ENCODE peak calls at places on chromosomes 3 and 15, in five cellular contexts. I is endothelial cell of umbilical vein, K is right cardiac atrium, J is tibial artery, G is right lobe of liver. B is an unnamed sample. For H3K9me3, the result is how much of the 10 kb centered on the place peaks cover.

GRCh38 chr15:25556136-25556535 is 117.3 kb upstream of the UBE3A start:
- DNase-seq in I (no peak), G (no peak), J (no peak), K (no peak), B (no peak)

GRCh38 chr15:93997071-93997658 is 234.2 kb upstream of the MCTP2 start:
- DNase-seq in G (no peak), K (no peak), J (no peak), I (peak), B (no peak)

GRCh38 chr3:157417247-157417646 is 19.4 kb upstream of the PTX3 start:
- DNase-seq in I (peak), G (no peak), J (no peak), K (no peak), B (no peak)

GRCh38 chr3:173336261-173336660 is 61.3 kb upstream of the NLGN1 start:
- DNase-seq in K (no peak), I (no peak), J (no peak), G (no peak), B (no peak)

GRCh38 chr3:37897763-37898162 is 36.1 kb downstream of the CTDSPL start:
- DNase-seq in J (no peak), G (no peak), I (no peak), K (no peak), B (no peak)

GRCh38 chr15:95346856-95347255 is 983.6 kb upstream of the NR2F2 start:
- DNase-seq in I (no peak), J (no peak), G (no peak), K (no peak), B (no peak)

GRCh38 chr3:76497636-76498035 is 542.3 kb upstream of the ROBO2 start:
- DNase-seq in G (no peak), K (no peak), J (no peak), I (no peak), B (no peak)

GRCh38 chr3:62558549-62559112 is 185.3 kb upstream of the FEZF2 start:
- DNase-seq in K (no peak), I (peak), J (no peak), G (no peak), B (no peak)

GRCh38 chr3:104992618-104993017 is 374.1 kb upstream of the ALCAM start:
- DNase-seq in J (no peak), K (no peak), I (no peak), G (no peak), B (no peak)

GRCh38 chr3:174099724-174100123 is 702.2 kb downstream of the NLGN1 start:
- DNase-seq in K (no peak), I (no peak), J (no peak), G (no peak), B (no peak)

GRCh38 chr15:62453979-62454378 is 288.9 kb upstream of the C2CD4B start:
- DNase-seq in G (no peak), K (no peak), J (no peak), I (no peak), B (no peak)

GRCh38 chr15:62455441-62455921 is 290.4 kb upstream of the C2CD4B start:
- DNase-seq in J (no peak), G (no peak), K (peak), I (no peak), B (no peak)

GRCh38 chr15:62456011-62456920 is 291.2 kb upstream of the C2CD4B start:
- DNase-seq in J (no peak), I (no peak), K (no peak), G (no peak), B (no peak)

GRCh38 chr15:62453356-62453755 is 288.3 kb upstream of the C2CD4B start:
- DNase-seq in I (no peak), J (no peak), K (no peak), G (no peak), B (no peak)

GRCh38 chr15:62454567-62455172 is 289.6 kb upstream of the C2CD4B start:
- DNase-seq in K (no peak), I (no peak), G (no peak), J (no peak), B (no peak)
- H3K9me3 ChIP-seq in K (under half), I (under half), G (under half), J (under half), B (under half)

GRCh38 chr3:8484409-8485140 is 17.0 kb upstream of the LMCD1 start:
- DNase-seq in G (no peak), K (no peak), I (no peak), J (no peak), B (no peak)

GRCh38 chr3:8486945-8487344 is 14.7 kb upstream of the LMCD1 start:
- DNase-seq in G (no peak), I (no peak), K (no peak), J (no peak), B (no peak)

GRCh38 chr3:8485141-8485840 is 16.3 kb upstream of the LMCD1 start:
- DNase-seq in J (no peak), G (no peak), K (no peak), I (no peak), B (no peak)

GRCh38 chr3:8486434-8486833 is 15.2 kb upstream of the LMCD1 start:
- DNase-seq in I (no peak), K (no peak), G (no peak), J (no peak), B (no peak)

GRCh38 chr3:8485943-8486342 is 15.7 kb upstream of the LMCD1 start:
- DNase-seq in J (no peak), G (no peak), K (no peak), I (no peak), B (no peak)
- H3K9me3 ChIP-seq in J (under half), G (under half), K (under half), I (under half), B (under half)

GRCh38 chr3:55483196-55484095 is 3.7 kb downstream of the WNT5A start:
- DNase-seq in J (no peak), G (no peak), I (no peak), K (no peak), B (no peak)

GRCh38 chr3:55485208-55485791 is 1.8 kb downstream of the WNT5A start:
- DNase-seq in J (no peak), I (peak), K (peak), G (peak), B (no peak)

GRCh38 chr3:55484741-55485207 is 2.3 kb downstream of the WNT5A start:
- DNase-seq in K (no peak), J (no peak), I (no peak), G (no peak), B (no peak)

GRCh38 chr3:55482496-55483195 is 4.5 kb downstream of the WNT5A start:
- DNase-seq in I (no peak), G (no peak), J (no peak), K (no peak), B (no peak)

DNA sequence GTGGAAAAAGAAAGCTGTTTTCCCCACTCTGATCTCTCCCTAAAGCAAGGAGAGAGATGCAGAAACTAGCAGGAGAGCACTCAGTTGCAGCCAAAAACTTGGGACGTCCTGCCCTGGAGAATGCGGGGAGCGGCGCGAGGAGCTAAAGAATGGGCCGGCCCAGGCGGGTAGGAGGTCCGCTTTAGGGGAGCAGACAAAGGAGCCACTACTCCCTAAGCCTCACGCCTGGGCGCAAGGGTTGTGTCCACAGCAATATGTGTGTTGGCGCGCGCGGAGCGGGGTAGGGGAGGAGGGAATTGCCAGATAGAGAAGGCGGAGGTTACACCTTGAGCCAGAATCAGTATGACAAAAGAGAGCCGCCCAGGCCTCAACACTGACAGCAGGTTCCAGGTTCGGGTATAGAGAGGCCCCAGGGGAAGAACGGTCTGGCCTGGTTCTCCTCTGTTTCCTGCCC is 2.9 kb downstream of the WNT5A start:
- DNase-seq in K (no peak), G (no peak), I (no peak), J (no peak), B (no peak)
- H3K9me3 ChIP-seq in K (under half), G (under half), I (under half), J (under half), B (under half)

GRCh38 chr3:72078661-72079368 is 293.9 kb upstream of the PROK2 start:
- DNase-seq in G (no peak), I (no peak), K (no peak), J (no peak), B (no peak)
- H3K9me3 ChIP-seq in G (under half), I (under half), K (under half), J (under half), B (under half)